ENCODE peak calls at places on chromosomes 12 and 14, in four cellular contexts. Y is AG04449, G is AG09309, J is right cardiac atrium. E is an unnamed sample.

GRCh38 chr12:122935318-122935717 is 30.9 kb downstream of the ABCB9 start:
- DNase-seq in Y (no peak), G (no peak), J (no peak), E (no peak)

GRCh38 chr14:24483604-24484252 is 24.3 kb downstream of the CMA1 start:
- DNase-seq in Y (no peak), G (no peak), J (no peak), E (no peak)

GRCh38 chr14:61178226-61179060 is 102.7 kb downstream of the TMEM30B start:
- DNase-seq in Y (peak), G (peak), J (no peak), E (peak)

GRCh38 chr12:102883204-102883799 is 33.7 kb downstream of the PAH start:
- DNase-seq in Y (no peak), G (no peak), J (peak), E (no peak)

GRCh38 chr12:12562016-12562483 is 613 bp downstream of the DUSP16 start:
- DNase-seq in Y (no peak), G (no peak), J (peak), E (no peak)

GRCh38 chr14:95003099-95003960 is 154.0 kb downstream of the DICER1 start:
- DNase-seq in Y (no peak), G (no peak), J (no peak), E (no peak)

GRCh38 chr12:48002773-48003218 is 1.5 kb downstream of the COL2A1 start:
- DNase-seq in Y (no peak), G (no peak), J (peak), E (no peak)

GRCh38 chr12:26701604-26702215 is 131.3 kb downstream of the ITPR2 start:
- DNase-seq in Y (no peak), G (peak), J (no peak), E (no peak)

GRCh38 chr14:97206948-97207347 is 409.8 kb downstream of the VRK1 start:
- DNase-seq in Y (no peak), G (no peak), J (no peak), E (no peak)

GRCh38 chr12:6215932-6216494 is 15.8 kb downstream of the CD9 start:
- DNase-seq in Y (peak), G (peak), J (peak), E (peak)

GRCh38 chr12:121996945-121997612 is 24.6 kb upstream of the BCL7A start:
- DNase-seq in Y (no peak), G (no peak), J (no peak), E (no peak)

GRCh38 chr12:45745861-45746277 is 16.4 kb downstream of the ARID2 start:
- DNase-seq in Y (no peak), G (no peak), J (no peak), E (no peak)

GRCh38 chr14:90495357-90496276 is 98.8 kb downstream of the CALM1 start:
- DNase-seq in Y (no peak), G (peak), J (no peak), E (no peak)

GRCh38 chr14:71324767-71325272 is 417.6 kb downstream of the PCNX1 start:
- DNase-seq in Y (no peak), G (no peak), J (no peak), E (no peak)

GRCh38 chr14:89613260-89614008 is 196.4 kb upstream of the FOXN3 start:
- DNase-seq in Y (no peak), G (no peak), J (no peak), E (no peak)

GRCh38 chr12:108689314-108690190 is 41.8 kb downstream of the CORO1C start:
- DNase-seq in Y (no peak), G (no peak), J (peak), E (no peak)

GRCh38 chr12:6953417-6954315 is 2.5 kb downstream of the PTPN6 start:
- DNase-seq in Y (no peak), G (no peak), J (peak), E (no peak)

GRCh38 chr14:23631702-23632460 is 4.3 kb upstream of the DHRS2 start:
- DNase-seq in Y (peak), G (peak), J (peak), E (no peak)

GRCh38 chr12:109946505-109946904 is 46.4 kb downstream of the TCHP start:
- DNase-seq in Y (no peak), G (no peak), J (no peak), E (no peak)

GRCh38 chr14:31251028-31251958 is 43.7 kb upstream of the HECTD1 start:
- DNase-seq in Y (no peak), G (no peak), J (no peak), E (no peak)

GRCh38 chr12:102567031-102567985 is 86.9 kb upstream of the IGF1 start:
- DNase-seq in Y (peak), G (peak), J (no peak), E (peak)

GRCh38 chr12:6775185-6775770 is 3.0 kb downstream of the LAG3 start:
- DNase-seq in Y (no peak), G (no peak), J (no peak), E (no peak)

GRCh38 chr12:86230516-86231146 is 25.6 kb downstream of the MGAT4C start:
- DNase-seq in Y (no peak), G (no peak), J (no peak), E (no peak)

GRCh38 chr12:8553088-8553627 is 12.5 kb upstream of the CLEC4E start:
- DNase-seq in Y (no peak), G (no peak), J (no peak), E (no peak)

GRCh38 chr12:115216300-115216699 is 532.3 kb upstream of the TBX3 start:
- DNase-seq in Y (no peak), G (no peak), J (no peak), E (no peak)

GRCh38 chr12:14959916-14960315 is 1.5 kb downstream of the ARHGDIB start:
- DNase-seq in Y (no peak), G (no peak), J (no peak), E (no peak)

GRCh38 chr12:54394281-54394719 is 9.8 kb upstream of the ZNF385A start:
- DNase-seq in Y (no peak), G (no peak), J (no peak), E (no peak)

GRCh38 chr14:67241416-67242362 is at the start of gene PALS1:
- DNase-seq in Y (peak), G (peak), J (no peak), E (peak)

GRCh38 chr12:5615760-5616159 is 183.9 kb downstream of the NTF3 start:
- DNase-seq in Y (no peak), G (no peak), J (no peak), E (no peak)

GRCh38 chr12:58202933-58203713 is 261.8 kb downstream of the ATP23 start:
- DNase-seq in Y (no peak), G (no peak), J (no peak), E (no peak)

GRCh38 chr12:52005218-52005902 is 1.4 kb upstream of the TAMALIN start:
- DNase-seq in Y (no peak), G (no peak), J (no peak), E (no peak)

GRCh38 chr12:3988519-3989217 is 115.5 kb upstream of the PARP11 start:
- DNase-seq in Y (no peak), G (no peak), J (no peak), E (no peak)

GRCh38 chr12:86600664-86601231 is 344.6 kb upstream of the MGAT4C start:
- DNase-seq in Y (no peak), G (no peak), J (no peak), E (no peak)

DNA sequence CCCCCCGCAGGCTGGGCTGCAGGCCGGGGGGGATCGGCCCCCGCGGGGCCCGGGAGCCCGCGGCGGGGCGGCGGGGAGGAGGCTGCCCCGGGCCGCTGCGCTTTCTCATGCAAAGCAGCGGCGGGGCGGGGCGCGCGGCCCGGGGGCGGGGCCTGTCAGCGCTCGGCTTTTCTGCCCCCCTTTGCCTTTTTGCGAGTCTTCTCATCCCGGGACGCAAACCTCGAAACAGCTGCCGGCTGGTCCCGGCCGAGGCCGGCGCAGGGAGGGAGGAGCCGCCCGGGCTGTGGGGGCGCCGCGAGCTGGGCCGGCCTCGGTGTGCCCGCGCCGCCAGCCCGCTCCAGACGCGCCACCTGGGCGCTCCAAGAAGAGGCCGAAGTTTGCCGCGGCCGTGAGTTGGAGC is at the start of gene FZD10:
- DNase-seq in Y (no peak), G (no peak), J (peak), E (no peak)
- H3K4me3 ChIP-seq in Y (no peak), G (no peak), J (peak), E (no peak)

GRCh38 chr12:2053675-2054070 is 886 bp downstream of the CACNA1C start:
- DNase-seq in Y (no peak), G (no peak), J (peak), E (no peak)
- H3K4me3 ChIP-seq in Y (peak), G (peak), J (peak), E (peak)

GRCh38 chr14:21093018-21093417 is 5.4 kb downstream of the ZNF219 start:
- DNase-seq in Y (no peak), G (no peak), J (no peak), E (no peak)
- H3K4me3 ChIP-seq in Y (no peak), G (no peak), J (no peak), E (no peak)

GRCh38 chr12:2960432-2960956 is 1.3 kb downstream of the TEAD4 start:
- DNase-seq in Y (no peak), G (no peak), J (no peak), E (no peak)

GRCh38 chr12:2960996-2961616 is 1.9 kb downstream of the TEAD4 start:
- DNase-seq in Y (no peak), G (no peak), J (no peak), E (no peak)

GRCh38 chr12:2963154-2963759 is 4.1 kb downstream of the TEAD4 start:
- DNase-seq in Y (no peak), G (no peak), J (peak), E (no peak)

GRCh38 chr12:2959508-2960431 is 573 bp downstream of the TEAD4 start:
- DNase-seq in Y (no peak), G (no peak), J (peak), E (no peak)

GRCh38 chr12:2961705-2962104 is 2.5 kb downstream of the TEAD4 start:
- DNase-seq in Y (no peak), G (no peak), J (no peak), E (no peak)
- H3K4me3 ChIP-seq in Y (peak), G (no peak), J (no peak), E (no peak)

DNA sequence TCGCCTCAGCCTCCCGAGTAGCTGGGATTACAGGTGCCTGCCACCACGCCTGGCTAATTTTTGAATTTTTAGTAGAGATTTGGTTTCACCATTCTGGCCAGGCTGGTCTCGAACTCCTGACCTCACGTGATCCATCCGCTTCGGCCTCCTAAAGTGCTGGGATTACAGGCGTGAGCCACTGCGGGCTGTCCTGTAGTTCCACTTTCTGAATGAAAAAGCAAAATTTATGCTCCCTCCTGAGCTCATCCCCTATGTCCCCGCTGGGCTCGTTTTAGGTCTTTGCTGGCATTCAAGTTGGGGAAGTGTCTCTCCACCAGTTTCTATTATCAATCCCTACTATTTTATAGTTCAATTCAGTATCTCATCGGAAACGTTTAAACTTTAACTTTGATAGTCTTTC is 11.7 kb upstream of the DNAL1 start:
- DNase-seq in Y (no peak), G (no peak), J (no peak), E (no peak)
- H3K4me3 ChIP-seq in Y (no peak), G (no peak), J (peak), E (no peak)

GRCh38 chr12:29581641-29582040 is 84.2 kb upstream of the OVCH1 start:
- DNase-seq in Y (no peak), G (peak), J (no peak), E (peak)
- H3K4me3 ChIP-seq in Y (no peak), G (no peak), J (no peak), E (no peak)

DNA sequence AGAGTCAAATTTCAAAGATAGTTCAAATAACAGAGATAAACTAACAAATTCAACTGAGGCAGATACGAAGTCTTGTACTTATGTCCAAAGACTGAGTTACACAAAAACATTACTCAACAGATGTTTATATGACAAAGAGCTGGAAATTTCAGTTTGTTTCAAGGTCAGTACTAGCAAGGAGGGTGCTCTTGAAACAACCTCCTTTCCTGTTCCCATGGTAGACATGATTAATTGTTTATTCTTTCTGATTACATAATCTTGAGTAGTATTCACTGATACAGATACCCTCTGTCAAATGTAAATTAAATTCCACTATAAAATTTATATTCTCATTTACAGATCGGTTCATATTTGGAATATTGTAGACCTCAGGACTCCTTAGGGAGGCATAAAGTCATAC is 23.4 kb downstream of the TSPAN8 start:
- DNase-seq in Y (no peak), G (no peak), J (no peak), E (no peak)
- H3K4me3 ChIP-seq in Y (no peak), G (no peak), J (no peak), E (no peak)

E was measured in BJ.